ENCODE peak calls at places on chromosomes 6 and 20, in ten cellular contexts. One of them, this sample, is unnamed. For H3K4me1, the result is how much of the 10 kb centered on the place peaks cover.

GRCh38 chr20:37516697-37517370 is 4.2 kb upstream of the NNAT start:
- DNase-seq in endothelial cell of umbilical vein: no peak
- DNase-seq in thoracic aorta: no peak
- DNase-seq in GM23248: no peak
- DNase-seq in lower lobe of right lung: no peak
- DNase-seq in mammary epithelial cell: no peak
- DNase-seq in A549: no peak
- DNase-seq in sigmoid colon: no peak
- DNase-seq in RWPE2: peak
- DNase-seq in neuronal stem cell: no peak
- DNase-seq in this sample: no peak

GRCh38 chr6:70150521-70150920 is 152.4 kb downstream of the COL9A1 start:
- DNase-seq in lower lobe of right lung: no peak
- DNase-seq in thoracic aorta: no peak
- DNase-seq in A549: no peak
- DNase-seq in sigmoid colon: no peak
- DNase-seq in GM23248: no peak
- DNase-seq in RWPE2: no peak
- DNase-seq in mammary epithelial cell: no peak
- DNase-seq in endothelial cell of umbilical vein: no peak
- DNase-seq in neuronal stem cell: no peak
- DNase-seq in this sample: no peak

GRCh38 chr6:147855823-147856222 is 347.3 kb downstream of the SAMD5 start:
- DNase-seq in thoracic aorta: no peak
- DNase-seq in GM23248: no peak
- DNase-seq in mammary epithelial cell: peak
- DNase-seq in sigmoid colon: no peak
- DNase-seq in RWPE2: no peak
- DNase-seq in neuronal stem cell: no peak
- DNase-seq in endothelial cell of umbilical vein: no peak
- DNase-seq in lower lobe of right lung: no peak
- DNase-seq in A549: no peak
- DNase-seq in this sample: no peak

GRCh38 chr6:164887660-164888059 is 421.7 kb downstream of the C6orf118 start:
- DNase-seq in lower lobe of right lung: no peak
- DNase-seq in RWPE2: no peak
- DNase-seq in neuronal stem cell: no peak
- DNase-seq in A549: no peak
- DNase-seq in thoracic aorta: no peak
- DNase-seq in mammary epithelial cell: no peak
- DNase-seq in sigmoid colon: no peak
- DNase-seq in GM23248: no peak
- DNase-seq in endothelial cell of umbilical vein: no peak
- DNase-seq in this sample: no peak

GRCh38 chr20:38179846-38180245 is 14.8 kb upstream of the TGM2 start:
- DNase-seq in neuronal stem cell: no peak
- DNase-seq in lower lobe of right lung: no peak
- DNase-seq in A549: no peak
- DNase-seq in RWPE2: peak
- DNase-seq in GM23248: no peak
- DNase-seq in endothelial cell of umbilical vein: no peak
- DNase-seq in thoracic aorta: no peak
- DNase-seq in mammary epithelial cell: no peak
- DNase-seq in sigmoid colon: no peak
- DNase-seq in this sample: no peak

GRCh38 chr6:82976179-82976578 is 89.5 kb downstream of the UBE3D start:
- DNase-seq in lower lobe of right lung: no peak
- DNase-seq in A549: no peak
- DNase-seq in neuronal stem cell: no peak
- DNase-seq in GM23248: no peak
- DNase-seq in mammary epithelial cell: no peak
- DNase-seq in sigmoid colon: no peak
- DNase-seq in RWPE2: no peak
- DNase-seq in endothelial cell of umbilical vein: no peak
- DNase-seq in thoracic aorta: no peak
- DNase-seq in this sample: no peak

GRCh38 chr6:143753678-143754077 is 75.9 kb downstream of the PHACTR2 start:
- DNase-seq in thoracic aorta: no peak
- DNase-seq in neuronal stem cell: no peak
- DNase-seq in sigmoid colon: no peak
- DNase-seq in endothelial cell of umbilical vein: no peak
- DNase-seq in GM23248: no peak
- DNase-seq in mammary epithelial cell: no peak
- DNase-seq in RWPE2: no peak
- DNase-seq in A549: no peak
- DNase-seq in lower lobe of right lung: no peak
- DNase-seq in this sample: no peak

GRCh38 chr20:63234693-63235398 is 859 bp upstream of the BIRC7 start:
- DNase-seq in endothelial cell of umbilical vein: no peak
- DNase-seq in lower lobe of right lung: no peak
- DNase-seq in mammary epithelial cell: peak
- DNase-seq in RWPE2: no peak
- DNase-seq in GM23248: peak
- DNase-seq in sigmoid colon: no peak
- DNase-seq in A549: peak
- DNase-seq in neuronal stem cell: no peak
- DNase-seq in thoracic aorta: no peak
- DNase-seq in this sample: no peak

GRCh38 chr6:26172496-26172958 is 85.3 kb downstream of the HFE start:
- DNase-seq in thoracic aorta: no peak
- DNase-seq in A549: no peak
- DNase-seq in mammary epithelial cell: peak
- DNase-seq in lower lobe of right lung: no peak
- DNase-seq in RWPE2: no peak
- DNase-seq in endothelial cell of umbilical vein: peak
- DNase-seq in neuronal stem cell: no peak
- DNase-seq in GM23248: peak
- DNase-seq in sigmoid colon: no peak
- DNase-seq in this sample: no peak

GRCh38 chr6:85464722-85465150 is 14.9 kb downstream of the NT5E start:
- DNase-seq in thoracic aorta: peak
- DNase-seq in mammary epithelial cell: peak
- DNase-seq in RWPE2: peak
- DNase-seq in A549: peak
- DNase-seq in GM23248: peak
- DNase-seq in lower lobe of right lung: no peak
- DNase-seq in neuronal stem cell: no peak
- DNase-seq in sigmoid colon: no peak
- DNase-seq in endothelial cell of umbilical vein: peak
- DNase-seq in this sample: no peak

GRCh38 chr20:53866787-53867740 is 203.3 kb downstream of the BCAS1 start:
- DNase-seq in A549: no peak
- DNase-seq in GM23248: peak
- DNase-seq in endothelial cell of umbilical vein: no peak
- DNase-seq in lower lobe of right lung: no peak
- DNase-seq in RWPE2: no peak
- DNase-seq in sigmoid colon: no peak
- DNase-seq in thoracic aorta: no peak
- DNase-seq in neuronal stem cell: no peak
- DNase-seq in mammary epithelial cell: no peak
- DNase-seq in this sample: no peak

GRCh38 chr6:72553531-72554202 is 68.2 kb upstream of the KCNQ5 start:
- DNase-seq in endothelial cell of umbilical vein: peak
- DNase-seq in RWPE2: no peak
- DNase-seq in lower lobe of right lung: no peak
- DNase-seq in mammary epithelial cell: peak
- DNase-seq in sigmoid colon: no peak
- DNase-seq in GM23248: peak
- DNase-seq in neuronal stem cell: no peak
- DNase-seq in thoracic aorta: no peak
- DNase-seq in A549: peak
- DNase-seq in this sample: no peak

GRCh38 chr20:50280851-50281655 is 90.4 kb downstream of the CEBPB start:
- DNase-seq in GM23248: no peak
- DNase-seq in RWPE2: no peak
- DNase-seq in lower lobe of right lung: no peak
- DNase-seq in sigmoid colon: no peak
- DNase-seq in neuronal stem cell: no peak
- DNase-seq in mammary epithelial cell: no peak
- DNase-seq in thoracic aorta: no peak
- DNase-seq in endothelial cell of umbilical vein: no peak
- DNase-seq in A549: no peak
- DNase-seq in this sample: peak

GRCh38 chr6:75412937-75413662 is 80.5 kb downstream of the FILIP1 start:
- DNase-seq in GM23248: no peak
- DNase-seq in sigmoid colon: no peak
- DNase-seq in lower lobe of right lung: no peak
- DNase-seq in mammary epithelial cell: no peak
- DNase-seq in A549: peak
- DNase-seq in RWPE2: no peak
- DNase-seq in thoracic aorta: no peak
- DNase-seq in endothelial cell of umbilical vein: peak
- DNase-seq in neuronal stem cell: no peak
- DNase-seq in this sample: no peak

GRCh38 chr20:37531856-37532255 is 4.2 kb upstream of the BLCAP start:
- DNase-seq in thoracic aorta: no peak
- DNase-seq in RWPE2: peak
- DNase-seq in A549: no peak
- DNase-seq in mammary epithelial cell: no peak
- DNase-seq in endothelial cell of umbilical vein: no peak
- DNase-seq in GM23248: no peak
- DNase-seq in neuronal stem cell: no peak
- DNase-seq in lower lobe of right lung: no peak
- DNase-seq in sigmoid colon: no peak
- DNase-seq in this sample: no peak

GRCh38 chr6:130206474-130206873 is 16.3 kb downstream of the SAMD3 start:
- DNase-seq in thoracic aorta: no peak
- DNase-seq in lower lobe of right lung: no peak
- DNase-seq in endothelial cell of umbilical vein: no peak
- DNase-seq in mammary epithelial cell: no peak
- DNase-seq in sigmoid colon: no peak
- DNase-seq in GM23248: no peak
- DNase-seq in neuronal stem cell: no peak
- DNase-seq in A549: no peak
- DNase-seq in RWPE2: no peak
- DNase-seq in this sample: no peak

GRCh38 chr20:46400828-46401477 is 5.5 kb downstream of the ELMO2 start:
- DNase-seq in mammary epithelial cell: no peak
- DNase-seq in endothelial cell of umbilical vein: peak
- DNase-seq in lower lobe of right lung: no peak
- DNase-seq in neuronal stem cell: peak
- DNase-seq in GM23248: peak
- DNase-seq in thoracic aorta: no peak
- DNase-seq in sigmoid colon: no peak
- DNase-seq in A549: no peak
- DNase-seq in RWPE2: peak
- DNase-seq in this sample: no peak
- H3K4me1 ChIP-seq in mammary epithelial cell: under half
- H3K4me1 ChIP-seq in endothelial cell of umbilical vein: under half
- H3K4me1 ChIP-seq in lower lobe of right lung: half or more
- H3K4me1 ChIP-seq in neuronal stem cell: under half
- H3K4me1 ChIP-seq in GM23248: under half
- H3K4me1 ChIP-seq in thoracic aorta: half or more
- H3K4me1 ChIP-seq in sigmoid colon: under half
- H3K4me1 ChIP-seq in A549: under half
- H3K4me1 ChIP-seq in RWPE2: under half
- H3K4me1 ChIP-seq in this sample: under half

GRCh38 chr6:24996145-24996836 is 60.5 kb upstream of the RIPOR2 start:
- DNase-seq in endothelial cell of umbilical vein: no peak
- DNase-seq in sigmoid colon: no peak
- DNase-seq in mammary epithelial cell: no peak
- DNase-seq in neuronal stem cell: no peak
- DNase-seq in GM23248: no peak
- DNase-seq in A549: no peak
- DNase-seq in lower lobe of right lung: no peak
- DNase-seq in RWPE2: no peak
- DNase-seq in thoracic aorta: no peak
- DNase-seq in this sample: no peak
- H3K4me1 ChIP-seq in endothelial cell of umbilical vein: under half
- H3K4me1 ChIP-seq in sigmoid colon: under half
- H3K4me1 ChIP-seq in mammary epithelial cell: under half
- H3K4me1 ChIP-seq in neuronal stem cell: under half
- H3K4me1 ChIP-seq in GM23248: under half
- H3K4me1 ChIP-seq in A549: under half
- H3K4me1 ChIP-seq in lower lobe of right lung: under half
- H3K4me1 ChIP-seq in RWPE2: under half
- H3K4me1 ChIP-seq in thoracic aorta: under half
- H3K4me1 ChIP-seq in this sample: under half

DNA sequence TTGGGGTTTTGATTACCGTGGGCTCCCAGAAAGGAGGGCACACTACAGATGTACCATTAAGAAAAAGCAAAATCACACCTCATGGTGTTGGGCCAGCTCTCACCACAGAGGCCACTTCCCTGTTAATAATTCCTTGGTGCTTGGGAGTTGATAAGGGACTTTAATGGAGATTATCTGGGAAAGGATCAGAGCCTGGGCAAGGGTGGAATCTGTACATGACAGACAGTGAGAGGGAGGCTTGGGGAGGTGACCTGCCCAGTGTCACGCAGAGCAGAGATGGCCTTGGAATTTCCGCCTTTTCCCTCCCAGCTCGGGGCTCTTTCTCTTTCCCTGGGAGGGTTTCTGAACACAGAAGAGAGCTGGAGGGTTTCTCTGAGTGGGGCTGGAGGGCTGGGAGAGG is 16.6 kb upstream of the KCNK16 start:
- DNase-seq in sigmoid colon: no peak
- DNase-seq in neuronal stem cell: no peak
- DNase-seq in mammary epithelial cell: no peak
- DNase-seq in A549: no peak
- DNase-seq in thoracic aorta: no peak
- DNase-seq in RWPE2: no peak
- DNase-seq in lower lobe of right lung: no peak
- DNase-seq in GM23248: no peak
- DNase-seq in endothelial cell of umbilical vein: no peak
- DNase-seq in this sample: peak
- H3K4me1 ChIP-seq in sigmoid colon: under half
- H3K4me1 ChIP-seq in neuronal stem cell: under half
- H3K4me1 ChIP-seq in mammary epithelial cell: under half
- H3K4me1 ChIP-seq in A549: under half
- H3K4me1 ChIP-seq in thoracic aorta: under half
- H3K4me1 ChIP-seq in RWPE2: under half
- H3K4me1 ChIP-seq in lower lobe of right lung: half or more
- H3K4me1 ChIP-seq in GM23248: under half
- H3K4me1 ChIP-seq in endothelial cell of umbilical vein: under half
- H3K4me1 ChIP-seq in this sample: under half

DNA sequence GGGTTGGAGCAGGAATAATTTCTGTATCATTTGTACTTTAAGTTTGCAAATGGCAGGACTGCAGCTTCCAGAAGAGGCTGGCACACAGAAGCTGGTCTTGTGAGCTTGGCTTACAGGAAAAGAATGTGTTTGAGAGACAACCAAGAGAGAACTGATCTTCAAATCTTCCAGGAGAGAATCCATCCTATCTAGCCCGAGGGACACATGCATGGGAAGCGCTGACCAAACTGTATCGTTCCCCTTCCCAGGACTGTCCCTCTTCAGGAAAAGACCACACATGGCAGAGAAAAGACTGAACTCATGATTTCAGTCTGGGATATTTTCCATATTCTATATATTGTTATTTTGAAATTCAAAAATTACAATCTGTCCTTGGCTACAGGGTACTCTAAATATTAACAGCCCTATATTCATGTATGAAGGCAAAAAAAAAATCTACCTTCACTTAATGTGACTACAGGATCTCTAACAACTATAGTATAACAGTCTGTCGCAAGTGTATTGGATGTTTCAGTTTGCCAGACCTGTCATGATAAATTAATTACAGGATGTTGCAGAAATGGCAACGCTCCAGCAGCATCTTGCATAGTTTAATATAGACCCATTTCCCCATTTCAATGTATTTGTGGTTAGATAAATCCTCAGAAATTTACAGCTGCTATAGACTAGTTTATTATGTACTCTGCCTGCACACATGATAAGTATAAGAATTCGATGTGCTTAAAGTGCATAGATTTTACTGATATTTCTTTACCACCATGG is 99.4 kb downstream of the MYB start:
- DNase-seq in A549: no peak
- DNase-seq in endothelial cell of umbilical vein: peak
- DNase-seq in sigmoid colon: no peak
- DNase-seq in RWPE2: no peak
- DNase-seq in lower lobe of right lung: no peak
- DNase-seq in thoracic aorta: no peak
- DNase-seq in GM23248: peak
- DNase-seq in mammary epithelial cell: no peak
- DNase-seq in neuronal stem cell: no peak
- DNase-seq in this sample: no peak
- H3K4me1 ChIP-seq in A549: under half
- H3K4me1 ChIP-seq in endothelial cell of umbilical vein: under half
- H3K4me1 ChIP-seq in sigmoid colon: under half
- H3K4me1 ChIP-seq in RWPE2: under half
- H3K4me1 ChIP-seq in lower lobe of right lung: under half
- H3K4me1 ChIP-seq in thoracic aorta: under half
- H3K4me1 ChIP-seq in GM23248: under half
- H3K4me1 ChIP-seq in mammary epithelial cell: under half
- H3K4me1 ChIP-seq in neuronal stem cell: under half
- H3K4me1 ChIP-seq in this sample: under half